ENCODE peak calls at places on chromosomes 5 and 9, in four cellular contexts. E, V, L and F are unnamed samples. For H3K27me3, the result is how much of the 10 kb centered on the place peaks cover.

GRCh38 chr5:131661931-131662330 is 26.9 kb upstream of the RAPGEF6 start:
- DNase-seq in E (no peak), V (no peak), L (no peak), F (no peak)

GRCh38 chr5:132050661-132051371 is 9.6 kb upstream of the IL3 start:
- DNase-seq in E (peak), V (no peak), L (no peak), F (no peak)

GRCh38 chr5:155416765-155417164 is 403.2 kb downstream of the KIF4B start:
- DNase-seq in E (no peak), V (no peak), L (no peak), F (no peak)

GRCh38 chr5:107104774-107105050 is 566.0 kb downstream of the EFNA5 start:
- DNase-seq in E (no peak), V (no peak), L (no peak), F (no peak)

GRCh38 chr9:535356-535755 is 306.1 kb upstream of the DMRT1 start:
- DNase-seq in E (no peak), V (no peak), L (no peak), F (no peak)

GRCh38 chr5:10333154-10334006 is 20.1 kb upstream of the MARCHF6 start:
- DNase-seq in E (peak), V (peak), L (no peak), F (no peak)

GRCh38 chr9:70479880-70480291 is 65.4 kb upstream of the KLF9 start:
- DNase-seq in E (no peak), V (no peak), L (no peak), F (no peak)

GRCh38 chr5:138466058-138466899 is 1.0 kb downstream of the EGR1 start:
- DNase-seq in E (no peak), V (no peak), L (no peak), F (no peak)

GRCh38 chr9:116737137-116737546 is 50.0 kb downstream of the TRIM32 start:
- DNase-seq in E (peak), V (peak), L (peak), F (peak)

GRCh38 chr9:29150606-29151005 is 1577.3 kb upstream of the C9orf72 start:
- DNase-seq in E (no peak), V (no peak), L (no peak), F (no peak)

DNA sequence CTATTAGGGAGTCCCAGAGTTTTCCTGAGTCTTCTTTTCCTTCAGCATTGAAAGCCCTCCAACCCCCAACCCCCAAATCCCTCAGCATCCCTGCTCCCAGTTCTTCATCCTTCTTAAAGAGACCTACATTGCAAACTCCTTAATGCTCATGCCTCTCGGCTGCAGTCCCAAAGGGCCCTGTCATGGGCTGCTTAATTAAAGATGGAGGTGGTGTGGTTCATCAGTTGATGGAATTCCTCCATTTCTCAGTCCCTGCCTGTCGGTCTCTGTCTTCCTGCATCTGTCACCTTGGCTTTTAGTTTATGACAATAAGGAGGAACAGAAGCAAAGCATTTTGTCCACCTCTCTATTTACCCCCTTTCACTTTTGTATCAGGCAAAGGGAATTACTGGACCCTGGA is 2.0 kb downstream of the FOXI1 start:
- DNase-seq in E (no peak), V (no peak), L (no peak), F (no peak)
- H3K27me3 ChIP-seq in E (under half), V (under half), L (under half), F (under half)

GRCh38 chr9:127186799-127187198 is 64.4 kb upstream of the ANGPTL2 start:
- DNase-seq in E (no peak), V (no peak), L (no peak), F (no peak)
- H3K27ac ChIP-seq in E (peak), V (peak), L (no peak), F (peak)

DNA sequence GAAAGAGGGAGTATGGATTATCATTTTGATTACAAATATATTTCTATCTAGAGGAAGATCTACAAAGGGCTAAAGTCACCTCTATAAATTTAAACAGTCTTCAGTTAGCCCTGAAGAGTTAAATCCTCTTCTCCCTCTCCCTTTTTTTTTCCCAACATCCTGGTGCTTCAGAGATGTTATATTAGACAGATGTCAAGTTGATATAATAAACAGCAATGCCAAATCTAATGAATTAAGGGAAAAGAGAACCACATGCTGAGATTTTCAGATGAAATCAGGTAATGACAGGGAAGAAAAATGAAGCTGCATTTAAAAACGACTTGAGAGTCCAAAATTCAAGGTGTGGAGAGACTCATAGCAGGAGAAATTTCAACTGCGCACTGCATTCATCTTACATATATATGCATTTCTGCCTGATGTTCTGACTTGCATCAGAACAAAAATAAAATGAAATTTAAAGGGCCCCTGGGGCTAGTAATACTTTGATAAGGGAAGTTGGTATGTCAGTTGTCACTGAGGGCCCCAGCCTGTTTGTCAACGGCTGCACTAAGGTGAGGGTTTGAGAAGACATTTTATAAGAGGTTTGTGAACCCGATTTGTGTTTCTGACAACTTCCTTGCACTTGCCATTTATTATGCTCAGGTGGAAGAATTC is 338.9 kb upstream of the PANK3 start:
- DNase-seq in E (no peak), V (no peak), L (no peak), F (no peak)
- H3K27me3 ChIP-seq in E (under half), V (under half), L (under half), F (under half)

DNA sequence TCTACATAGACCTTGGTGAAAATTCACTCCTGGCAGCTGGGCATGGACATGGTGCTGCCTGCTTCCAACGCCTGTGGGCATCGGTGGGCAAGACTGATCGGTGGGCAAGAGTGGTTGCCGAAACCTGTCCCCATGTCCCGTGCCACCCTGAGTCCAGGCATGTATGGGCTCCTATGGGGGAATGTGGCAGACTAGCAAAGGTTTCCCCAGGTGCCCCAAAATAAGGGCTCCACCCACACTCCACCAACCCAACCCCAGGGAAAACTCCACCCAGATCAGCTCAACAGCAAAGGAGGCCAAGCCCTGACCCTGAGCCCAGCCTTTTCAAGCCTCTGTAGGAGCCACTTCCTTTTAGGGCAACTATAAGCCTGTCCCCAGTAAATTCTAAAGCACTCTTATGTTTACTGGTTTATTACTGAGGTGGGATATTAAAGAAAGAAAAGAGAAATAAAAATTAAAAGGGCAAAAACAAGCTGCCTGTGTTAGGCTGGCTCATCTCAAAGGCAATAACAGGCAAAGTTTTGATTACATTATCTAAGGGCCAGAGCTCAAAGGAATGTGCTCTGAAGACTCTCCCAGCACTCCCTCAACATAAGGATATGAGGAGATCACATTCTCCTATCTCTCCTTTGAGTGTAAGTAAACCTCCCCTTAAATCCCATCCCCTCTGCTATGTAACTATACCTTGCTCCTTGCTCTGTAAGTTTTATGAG is 8.9 kb upstream of the SPATA31E1 start:
- DNase-seq in E (no peak), V (no peak), L (no peak), F (no peak)
- H3K27ac ChIP-seq in E (no peak), V (no peak), L (no peak), F (no peak)

GRCh38 chr5:37840036-37840909 is at the start of gene GDNF:
- DNase-seq in E (peak), V (peak), L (no peak), F (no peak)

GRCh38 chr5:37837101-37838032 is 2.5 kb downstream of the GDNF start:
- DNase-seq in E (peak), V (peak), L (no peak), F (no peak)

GRCh38 chr5:37839441-37840035 is 303 bp downstream of the GDNF start:
- DNase-seq in E (peak), V (peak), L (no peak), F (no peak)

GRCh38 chr5:37838152-37838932 is 1.5 kb downstream of the GDNF start:
- DNase-seq in E (peak), V (peak), L (no peak), F (no peak)

GRCh38 chr5:37838933-37839341 is 904 bp downstream of the GDNF start:
- DNase-seq in E (no peak), V (no peak), L (no peak), F (no peak)
- H3K27me3 ChIP-seq in E (under half), V (half or more), L (under half), F (under half)

GRCh38 chr5:170634236-170634990 is 130.6 kb downstream of the KCNIP1 start:
- DNase-seq in E (no peak), V (no peak), L (no peak), F (no peak)

GRCh38 chr5:170632266-170632984 is 128.6 kb downstream of the KCNIP1 start:
- DNase-seq in E (no peak), V (no peak), L (no peak), F (no peak)

GRCh38 chr5:170631471-170632195 is 127.8 kb downstream of the KCNIP1 start:
- DNase-seq in E (no peak), V (peak), L (no peak), F (no peak)

GRCh38 chr5:170632985-170633234 is 129.1 kb downstream of the KCNIP1 start:
- DNase-seq in E (peak), V (peak), L (peak), F (no peak)

GRCh38 chr5:170633235-170634041 is 129.6 kb downstream of the KCNIP1 start:
- DNase-seq in E (no peak), V (no peak), L (no peak), F (no peak)
- H3K27ac ChIP-seq in E (peak), V (no peak), L (no peak), F (peak)